ENCODE peak calls at places on chromosomes 4 and X, in four cellular contexts. X, G, U and T are unnamed samples.
A peak's percentile ranks its signal among the peaks of the same experiment; 100 is the strongest.

GRCh38 chr4:23878912-23879732 is 10.7 kb downstream of the PPARGC1A start:
- DNase-seq in X (no peak), G (no peak), U (no peak), T (no peak)

GRCh38 chr4:76002176-76002575 is 5.1 kb downstream of the CXCL9 start:
- DNase-seq in G (no peak), X (no peak), U (no peak), T (no peak)

GRCh38 chr4:164252286-164252685 is 501.6 kb upstream of the SMIM31 start:
- DNase-seq in U (peak; percentile 37), G (no peak), X (peak; percentile 36), T (no peak)

GRCh38 chrX:111095974-111096870 is at the start of gene PAK3:
- DNase-seq in U (peak; percentile 41), G (no peak), X (no peak), T (no peak)

GRCh38 chr4:15754323-15754722 is 23.8 kb upstream of the CD38 start:
- DNase-seq in X (no peak), U (no peak), G (no peak), T (no peak)

GRCh38 chr4:16896871-16897270 is 1.6 kb downstream of the LDB2 start:
- DNase-seq in X (no peak), U (no peak), G (no peak), T (no peak)

GRCh38 chrX:107700317-107700774 is 72.0 kb downstream of the PRPS1 start:
- DNase-seq in U (no peak), G (no peak), X (no peak), T (no peak)

GRCh38 chr4:74228691-74229640 is 71.0 kb downstream of the MTHFD2L start:
- DNase-seq in G (peak; percentile 58), U (peak; percentile 88), X (peak; percentile 49), T (peak; percentile 87)

GRCh38 chr4:173448919-173449641 is 50.2 kb upstream of the SCRG1 start:
- DNase-seq in U (no peak), X (no peak), G (no peak), T (peak; percentile 9)

GRCh38 chr4:77251751-77252150 is 94.7 kb downstream of the CCNG2 start:
- DNase-seq in U (no peak), G (no peak), X (no peak), T (no peak)

GRCh38 chr4:126427781-126428360 is 1113.1 kb downstream of the FAT4 start:
- DNase-seq in X (no peak), U (no peak), G (no peak), T (no peak)

GRCh38 chr4:168408620-168409019 is 71.7 kb downstream of the DDX60L start:
- DNase-seq in X (no peak), G (no peak), U (no peak), T (no peak)

GRCh38 chrX:11272290-11272689 is 20.9 kb upstream of the AMELX start:
- DNase-seq in U (no peak), G (no peak), X (no peak), T (no peak)

GRCh38 chrX:129790808-129791207 is 11.1 kb downstream of the SASH3 start:
- DNase-seq in U (no peak), X (no peak), G (no peak), T (no peak)

GRCh38 chr4:109560687-109561452 is 824 bp downstream of the MCUB start:
- DNase-seq in U (no peak), G (no peak), X (no peak), T (peak; percentile 23)

GRCh38 chr4:122900314-122900713 is 22.1 kb downstream of the NUDT6 start:
- DNase-seq in U (no peak), G (no peak), X (no peak), T (no peak)

GRCh38 chr4:658031-658667 is 15.9 kb downstream of the ATP5ME start:
- DNase-seq in U (no peak), X (no peak), G (no peak), T (no peak)

GRCh38 chr4:127685292-127685691 is 44.9 kb upstream of the SLC25A31 start:
- DNase-seq in G (peak; percentile 15), U (no peak), X (no peak), T (no peak)

GRCh38 chr4:120400441-120400840 is 333.8 kb upstream of the MAD2L1 start:
- DNase-seq in X (no peak), U (no peak), G (no peak), T (no peak)

GRCh38 chr4:164012396-164013027 is 518.0 kb downstream of the TMA16 start:
- DNase-seq in X (peak; percentile 23), U (peak; percentile 67), G (peak; percentile 28), T (no peak)

GRCh38 chr4:118741456-118741855 is 56.3 kb downstream of the METTL14 start:
- DNase-seq in U (no peak), X (no peak), G (no peak), T (no peak)

GRCh38 chrX:32155044-32155638 is 1056.2 kb downstream of the DMD start:
- DNase-seq in U (no peak), X (no peak), G (no peak), T (no peak)

GRCh38 chr4:53441564-53441963 is 64.1 kb downstream of the FIP1L1 start:
- DNase-seq in X (no peak), G (no peak), U (no peak), T (no peak)

GRCh38 chr4:38115601-38116000 is 155.4 kb downstream of the PTTG2 start:
- DNase-seq in U (no peak), X (no peak), G (no peak), T (no peak)

GRCh38 chrX:150647331-150647730 is 45.9 kb upstream of the MTMR1 start:
- DNase-seq in X (no peak), U (no peak), G (no peak), T (no peak)

GRCh38 chr4:44150091-44150576 is 298.5 kb downstream of the KCTD8 start:
- DNase-seq in X (no peak), G (peak; percentile 1), U (no peak), T (no peak)

GRCh38 chr4:1927675-1928074 is 56.5 kb downstream of the NSD2 start:
- DNase-seq in X (no peak), U (no peak), G (no peak), T (no peak)

GRCh38 chr4:41815478-41815877 is 67.0 kb upstream of the PHOX2B start:
- DNase-seq in U (no peak), X (no peak), G (no peak), T (no peak)

GRCh38 chrX:47991263-47992092 is 12.3 kb downstream of the ZNF182 start:
- DNase-seq in U (no peak), G (no peak), X (no peak), T (no peak)
- TF ChIP-seq MAX in U (no peak), G (no peak), X (no peak), T (no peak)

GRCh38 chrX:68147848-68148247 is 285.4 kb downstream of the OPHN1 start:
- DNase-seq in U (no peak), X (no peak), G (no peak), T (no peak)

GRCh38 chrX:68146054-68146453 is 287.2 kb downstream of the OPHN1 start:
- DNase-seq in X (no peak), G (peak; percentile 39), U (no peak), T (no peak)
- TF ChIP-seq SP1 in X (no peak), G (no peak), U (no peak), T (no peak)

DNA sequence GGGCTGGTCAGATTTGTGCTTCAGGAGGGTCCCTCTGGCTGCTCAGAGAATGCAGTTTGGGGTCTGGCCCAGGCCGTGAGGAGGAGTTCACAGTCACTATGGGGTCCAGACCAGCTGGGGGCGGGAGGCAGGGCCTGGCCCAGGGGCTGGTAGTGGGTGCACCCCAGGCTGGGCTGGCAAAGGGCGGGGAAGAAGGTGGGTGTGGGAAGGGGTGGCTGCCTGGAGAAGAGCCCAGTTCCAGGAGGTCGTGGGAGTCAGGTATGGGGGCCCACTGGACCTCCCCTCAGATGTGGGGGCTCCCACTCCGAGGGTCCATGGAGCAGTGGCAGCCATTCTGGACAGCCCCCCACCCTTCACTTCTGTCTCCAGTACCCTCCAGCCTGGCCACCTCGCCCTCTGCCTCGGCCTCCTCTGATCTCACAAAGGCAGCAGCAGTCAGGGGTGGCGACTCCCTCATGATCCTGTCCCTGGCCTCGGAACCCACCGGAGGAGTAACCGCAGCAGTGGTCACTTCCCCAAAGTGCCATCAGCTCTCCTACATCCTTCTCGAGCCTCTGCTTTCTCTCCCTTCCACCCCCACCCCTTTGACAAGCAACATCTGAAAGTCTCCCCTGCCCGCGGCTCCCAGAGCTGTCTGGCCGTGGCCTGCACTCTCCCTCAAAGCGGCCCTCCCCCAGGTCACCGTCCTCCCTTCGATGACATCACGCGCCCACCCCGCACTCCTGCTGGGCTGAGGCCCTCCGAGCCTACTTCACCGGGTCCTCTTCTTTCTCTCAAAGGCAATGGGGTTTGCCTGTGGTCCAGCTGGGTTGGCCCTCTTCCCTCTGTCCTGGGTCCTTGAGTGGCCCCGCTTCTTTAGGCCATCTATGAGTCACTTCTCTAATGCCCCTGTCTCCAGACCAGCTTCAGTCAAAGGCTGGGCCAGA is 1.7 kb upstream of the SLC6A8 start:
- DNase-seq in G (no peak), U (no peak), X (no peak), T (peak; percentile 37)
- TF ChIP-seq MAX in G (no peak), U (no peak), X (no peak), T (no peak)

DNA sequence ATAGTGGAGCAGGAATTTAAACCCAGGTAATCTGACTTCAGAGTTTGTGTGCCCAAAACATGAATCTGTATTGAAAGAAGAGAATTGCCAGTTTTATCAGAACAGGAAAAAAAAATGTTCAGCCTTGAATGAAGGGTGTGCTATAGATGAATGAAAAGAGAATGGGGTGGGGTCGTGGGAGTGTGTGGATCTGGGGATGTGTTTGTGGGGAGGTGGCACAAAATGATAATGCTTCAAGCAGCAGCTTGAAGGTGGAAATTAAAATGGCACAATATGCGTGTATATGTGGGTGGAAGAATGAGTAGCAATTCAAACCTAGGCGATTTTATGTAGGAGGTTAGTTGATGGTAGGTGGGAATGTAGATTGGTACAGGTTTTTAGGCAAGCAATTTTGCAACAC is 122.2 kb downstream of the IL1RAPL1 start:
- DNase-seq in G (no peak), X (no peak), U (no peak), T (no peak)
- TF ChIP-seq SP1 in G (no peak), X (no peak), U (no peak), T (no peak)

DNA sequence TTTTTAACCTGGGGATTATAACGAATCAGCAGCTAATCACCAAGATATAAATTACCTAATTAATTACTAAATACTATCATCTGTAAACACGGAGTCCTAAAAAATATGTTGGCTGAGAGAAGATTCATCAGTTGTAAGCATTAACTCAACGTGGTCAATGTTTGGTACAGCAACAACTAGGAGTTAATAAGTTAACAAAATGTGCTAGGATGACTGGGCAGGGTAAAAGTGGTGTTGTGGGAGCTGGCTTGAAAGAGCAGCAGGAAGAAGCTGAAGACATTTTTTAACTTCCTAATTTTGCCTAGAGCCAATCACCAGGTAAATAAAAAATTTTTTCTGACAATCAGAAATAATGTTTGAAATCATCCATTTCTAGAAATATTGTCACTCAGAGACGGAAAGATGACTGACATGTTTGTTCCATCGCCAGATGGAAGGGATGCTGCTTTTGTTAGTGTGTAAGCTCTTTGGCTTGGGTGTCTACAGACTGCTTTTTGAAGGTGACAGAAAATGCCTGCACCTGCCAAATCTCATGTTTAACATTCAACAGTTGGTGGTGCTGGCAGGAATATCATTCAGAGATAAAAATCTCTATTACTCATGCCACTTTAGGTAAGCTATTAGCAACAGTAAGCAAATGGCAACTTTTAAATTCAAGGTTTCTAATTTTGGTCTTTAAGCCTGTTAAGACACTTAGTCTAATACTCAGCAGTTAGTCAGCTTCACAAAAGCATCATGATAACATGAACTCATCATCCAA is 1126.9 kb downstream of the STPG2 start:
- DNase-seq in X (no peak), G (no peak), U (no peak), T (no peak)
- TF ChIP-seq MAX in X (no peak), G (no peak), U (no peak), T (no peak)

GRCh38 chrX:858542-859078 is 228.0 kb downstream of the SHOX start:
- DNase-seq in G (no peak), X (no peak), U (no peak), T (no peak)
- TF ChIP-seq SP1 in G (no peak), X (no peak), U (no peak), T (no peak)